ENCODE peak calls at places on chromosomes 13 and 19, in seven cellular contexts. K is cardiac muscle cell, Y is nucleus accumbens, R is aorta, Z is T-cell, I is upper lobe of right lung, G is pancreas. J is an unnamed sample.

GRCh38 chr19:10010247-10010691 is at the start of gene COL5A3:
- DNase-seq in K (peak), Y (no peak), R (peak), Z (no peak), I (peak), G (peak), J (no peak)

GRCh38 chr13:33402975-33403374 is 117.4 kb upstream of the STARD13 start:
- DNase-seq in K (no peak), Y (no peak), R (no peak), Z (no peak), I (no peak), G (no peak), J (no peak)

GRCh38 chr13:43905435-43906031 is 25.8 kb downstream of the LACC1 start:
- DNase-seq in K (peak), Y (no peak), R (no peak), Z (peak), I (no peak), G (peak), J (peak)

GRCh38 chr19:14798760-14799159 is 20.4 kb upstream of the ADGRE2 start:
- DNase-seq in K (no peak), Y (no peak), R (no peak), Z (no peak), I (no peak), G (no peak), J (no peak)

GRCh38 chr19:41205995-41206394 is 13.0 kb downstream of the CYP2S1 start:
- DNase-seq in K (no peak), Y (no peak), R (no peak), Z (no peak), I (no peak), G (no peak), J (no peak)

GRCh38 chr19:29714953-29715694 is at the start of gene C19orf12:
- DNase-seq in K (peak), Y (peak), R (peak), Z (peak), I (peak), G (peak), J (peak)

GRCh38 chr13:61777281-61777680 is 361.6 kb upstream of the PCDH20 start:
- DNase-seq in K (peak), Y (no peak), R (no peak), Z (no peak), I (no peak), G (no peak), J (no peak)

GRCh38 chr13:41075034-41075433 is 13.7 kb downstream of the WBP4 start:
- DNase-seq in K (peak), Y (no peak), R (no peak), Z (peak), I (no peak), G (no peak), J (peak)

GRCh38 chr13:73708393-73708985 is 425.7 kb downstream of the KLF12 start:
- DNase-seq in K (peak), Y (no peak), R (no peak), Z (peak), I (no peak), G (peak), J (peak)